ENCODE peak calls at places on chromosomes 3 and 15, in six cellular contexts. I, N, E, M, Y and Q are unnamed samples.

GRCh38 chr15:66524801-66525200 is 19.7 kb downstream of the ZWILCH start:
- DNase-seq in Y (no peak), E (no peak), M (no peak), N (no peak), I (no peak), Q (no peak)

GRCh38 chr3:155079795-155080546 is at the start of gene MME:
- DNase-seq in M (no peak), N (no peak), E (peak; percentile 83), I (no peak), Y (peak; percentile 22), Q (no peak)

GRCh38 chr15:97084650-97085049 is 754.1 kb downstream of the NR2F2 start:
- DNase-seq in I (no peak), Y (no peak), M (no peak), N (no peak), E (peak; percentile 34), Q (no peak)

GRCh38 chr3:111332488-111333095 is 209.4 kb upstream of the CD96 start:
- DNase-seq in Y (no peak), I (no peak), N (no peak), M (no peak), E (no peak), Q (no peak)

GRCh38 chr3:195286115-195286872 is 15.3 kb upstream of the XXYLT1 start:
- DNase-seq in M (no peak), N (no peak), E (peak; percentile 61), Y (no peak), I (no peak), Q (no peak)

GRCh38 chr3:56373386-56373785 is 94.9 kb downstream of the ERC2 start:
- DNase-seq in Y (no peak), E (no peak), M (no peak), N (no peak), I (no peak), Q (no peak)

GRCh38 chr15:67025719-67026118 is 39.7 kb upstream of the SMAD3 start:
- DNase-seq in M (no peak), Y (no peak), E (peak; percentile 83), N (no peak), I (no peak), Q (no peak)

GRCh38 chr15:72864681-72865080 is 81.1 kb upstream of the ADPGK start:
- DNase-seq in M (no peak), N (no peak), I (no peak), Y (no peak), E (no peak), Q (no peak)

GRCh38 chr3:189389346-189389745 is 217.6 kb downstream of the TPRG1 start:
- DNase-seq in M (no peak), N (no peak), Y (no peak), I (no peak), E (peak; percentile 16), Q (no peak)

GRCh38 chr3:38458796-38459498 is 5.3 kb downstream of the ACVR2B start:
- DNase-seq in M (no peak), I (no peak), E (peak; percentile 39), Y (peak; percentile 9), N (no peak), Q (no peak)

GRCh38 chr15:41494190-41494921 is 682 bp downstream of the ITPKA start:
- DNase-seq in M (peak; percentile 77), I (no peak), Y (peak; percentile 72), E (no peak), N (no peak), Q (peak; percentile 19)

GRCh38 chr3:57048052-57048671 is 12.3 kb upstream of the SPATA12 start:
- DNase-seq in I (no peak), E (peak; percentile 51), Y (no peak), N (no peak), M (no peak), Q (no peak)

GRCh38 chr15:84962975-84963374 is 18.7 kb upstream of the PDE8A start:
- DNase-seq in N (no peak), Y (no peak), E (no peak), M (no peak), I (no peak), Q (no peak)

GRCh38 chr3:165837058-165837525 is at the start of gene BCHE:
- DNase-seq in N (peak; percentile 80), I (no peak), E (peak; percentile 75), M (no peak), Y (no peak), Q (peak; percentile 49)

GRCh38 chr3:42906905-42907183 is 902 bp downstream of the ZNF662 start:
- DNase-seq in N (no peak), M (no peak), I (no peak), E (no peak), Y (no peak), Q (no peak)

GRCh38 chr15:27222479-27222878 is 251.5 kb downstream of the GABRG3 start:
- DNase-seq in Y (no peak), N (no peak), M (no peak), E (peak; percentile 9), I (no peak), Q (no peak)

GRCh38 chr3:63912768-63913588 is 795 bp upstream of the SCAANT1 start:
- DNase-seq in M (peak; percentile 84), E (peak; percentile 70), Y (peak; percentile 55), N (no peak), I (peak; percentile 3), Q (no peak)

GRCh38 chr3:99084825-99085224 is 183.3 kb upstream of the DCBLD2 start:
- DNase-seq in M (no peak), N (no peak), E (peak; percentile 5), I (no peak), Y (no peak), Q (no peak)

GRCh38 chr3:48077835-48078234 is 61.6 kb upstream of the MAP4 start:
- DNase-seq in Y (no peak), I (no peak), M (no peak), E (peak; percentile 89), N (no peak), Q (no peak)